ENCODE peak calls at places on chromosomes 16 and 17, in five cellular contexts. S is stomach, G is esophagus squamous epithelium, Y is fibroblast of lung, X is AG04450. E is an unnamed sample. For H3K27me3, the result is how much of the 10 kb centered on the place peaks cover.

GRCh38 chr17:79862771-79863440 is 23.7 kb upstream of the CBX4 start:
- DNase-seq in S (no peak), G (no peak), Y (no peak), X (no peak), E (no peak)

GRCh38 chr16:57871457-57871856 is 69.2 kb upstream of the KIFC3 start:
- DNase-seq in S (no peak), G (no peak), Y (peak), X (no peak), E (no peak)

GRCh38 chr16:71474864-71475263 is 12.8 kb upstream of the ZNF23 start:
- DNase-seq in S (no peak), G (no peak), Y (peak), X (peak), E (no peak)

GRCh38 chr16:67780847-67781547 is 25.4 kb downstream of the RANBP10 start:
- DNase-seq in S (peak), G (no peak), Y (no peak), X (no peak), E (no peak)

GRCh38 chr16:71867934-71868333 is 16.0 kb downstream of the ZNF821 start:
- DNase-seq in S (no peak), G (no peak), Y (no peak), X (no peak), E (no peak)

GRCh38 chr17:79984877-79985276 is 50.8 kb downstream of the TBC1D16 start:
- DNase-seq in S (no peak), G (no peak), Y (no peak), X (no peak), E (no peak)

GRCh38 chr17:18331879-18332278 is 16.8 kb downstream of the SMCR8 start:
- DNase-seq in S (no peak), G (no peak), Y (no peak), X (no peak), E (peak)

GRCh38 chr16:16000685-16001084 is 51.3 kb downstream of the ABCC1 start:
- DNase-seq in S (no peak), G (no peak), Y (no peak), X (no peak), E (no peak)

GRCh38 chr17:39794249-39794970 is 56.7 kb downstream of the GRB7 start:
- DNase-seq in S (peak), G (no peak), Y (no peak), X (no peak), E (peak)

GRCh38 chr16:66878067-66878466 is 2.2 kb upstream of the PDP2 start:
- DNase-seq in S (no peak), G (no peak), Y (peak), X (no peak), E (no peak)

GRCh38 chr17:80316927-80317705 is 56.5 kb downstream of the RNF213 start:
- DNase-seq in S (no peak), G (no peak), Y (no peak), X (no peak), E (no peak)

GRCh38 chr16:55495616-55496289 is 13.1 kb upstream of the LPCAT2 start:
- DNase-seq in S (no peak), G (no peak), Y (peak), X (no peak), E (no peak)

GRCh38 chr16:30186782-30187555 is 3.6 kb downstream of the CORO1A start:
- DNase-seq in S (peak), G (no peak), Y (no peak), X (no peak), E (peak)

GRCh38 chr16:17261197-17261858 is 209.4 kb downstream of the XYLT1 start:
- DNase-seq in S (no peak), G (no peak), Y (no peak), X (no peak), E (no peak)

GRCh38 chr17:65170839-65171238 is 33.7 kb downstream of the RGS9 start:
- DNase-seq in S (peak), G (no peak), Y (peak), X (no peak), E (no peak)

GRCh38 chr17:7862692-7863437 is 5.1 kb downstream of the CYB5D1 start:
- DNase-seq in S (no peak), G (no peak), Y (peak), X (no peak), E (peak)

GRCh38 chr17:18117974-18118632 is 9.5 kb downstream of the MYO15A start:
- DNase-seq in S (no peak), G (no peak), Y (peak), X (no peak), E (no peak)

GRCh38 chr16:84751947-84752346 is 52.1 kb downstream of the USP10 start:
- DNase-seq in S (no peak), G (no peak), Y (no peak), X (no peak), E (no peak)

GRCh38 chr17:81447331-81447933 is 52.2 kb downstream of the BAHCC1 start:
- DNase-seq in S (no peak), G (no peak), Y (no peak), X (no peak), E (no peak)

GRCh38 chr17:55454906-55455474 is 33.4 kb upstream of the MMD start:
- DNase-seq in S (no peak), G (no peak), Y (peak), X (peak), E (no peak)

GRCh38 chr17:60695960-60696359 is 18.3 kb downstream of the BCAS3 start:
- DNase-seq in S (no peak), G (no peak), Y (peak), X (no peak), E (no peak)

GRCh38 chr17:28827672-28828071 is 14.9 kb downstream of the FAM222B start:
- DNase-seq in S (no peak), G (no peak), Y (no peak), X (no peak), E (no peak)

GRCh38 chr17:78342438-78343098 is 17.3 kb downstream of the SOCS3 start:
- DNase-seq in S (no peak), G (no peak), Y (peak), X (no peak), E (no peak)

GRCh38 chr16:81429045-81429521 is 15.5 kb upstream of the CMIP start:
- DNase-seq in S (peak), G (no peak), Y (peak), X (no peak), E (no peak)

GRCh38 chr16:54875443-54875842 is 55.2 kb upstream of the IRX5 start:
- DNase-seq in S (no peak), G (no peak), Y (no peak), X (no peak), E (no peak)

GRCh38 chr17:48373130-48373844 is 56.7 kb downstream of the SKAP1 start:
- DNase-seq in S (no peak), G (no peak), Y (no peak), X (no peak), E (no peak)

GRCh38 chr17:48373882-48374281 is 56.1 kb downstream of the SKAP1 start:
- DNase-seq in S (no peak), G (no peak), Y (no peak), X (no peak), E (no peak)

GRCh38 chr17:48376926-48377325 is 53.1 kb downstream of the SKAP1 start:
- DNase-seq in S (no peak), G (no peak), Y (no peak), X (no peak), E (no peak)

GRCh38 chr17:48374650-48375230 is 55.3 kb downstream of the SKAP1 start:
- DNase-seq in S (peak), G (no peak), Y (no peak), X (no peak), E (no peak)

DNA sequence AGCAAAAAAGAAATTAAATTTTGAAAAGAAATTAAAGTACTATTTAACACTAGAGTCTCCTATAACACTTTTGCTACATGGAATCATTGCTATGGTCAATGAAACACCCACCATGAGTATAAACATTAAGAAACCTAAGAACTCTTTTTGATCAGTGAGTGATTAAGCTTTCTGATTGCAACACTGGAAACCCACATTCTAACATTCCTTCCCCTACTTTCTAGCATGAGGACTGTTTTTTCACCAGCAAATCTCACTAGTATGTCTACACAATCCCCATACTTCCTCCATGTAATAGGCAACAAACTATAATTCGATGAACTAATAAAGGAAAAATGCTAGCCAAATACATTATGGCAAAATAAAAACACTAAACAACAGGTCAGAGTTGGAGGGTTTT is 54.7 kb downstream of the SKAP1 start:
- DNase-seq in S (no peak), G (no peak), Y (peak), X (peak), E (no peak)
- H3K27me3 ChIP-seq in S (under half), G (half or more), Y (under half), X (under half), E (under half)

GRCh38 chr16:79714440-79714839 is 113.9 kb upstream of the MAF start:
- DNase-seq in S (no peak), G (no peak), Y (no peak), X (no peak), E (no peak)

GRCh38 chr16:79713609-79714309 is 113.2 kb upstream of the MAF start:
- DNase-seq in S (no peak), G (no peak), Y (no peak), X (no peak), E (no peak)

GRCh38 chr16:79717324-79717848 is 116.8 kb upstream of the MAF start:
- DNase-seq in S (no peak), G (no peak), Y (no peak), X (no peak), E (no peak)

GRCh38 chr16:79715088-79715487 is 114.6 kb upstream of the MAF start:
- DNase-seq in S (no peak), G (no peak), Y (no peak), X (no peak), E (no peak)

GRCh38 chr16:79716645-79717323 is 116.2 kb upstream of the MAF start:
- DNase-seq in S (no peak), G (no peak), Y (no peak), X (no peak), E (no peak)
- H3K27ac ChIP-seq in S (no peak), G (no peak), Y (no peak), X (no peak), E (no peak)

GRCh38 chr16:68784721-68785120 is 47.6 kb downstream of the CDH1 start:
- DNase-seq in S (no peak), G (no peak), Y (no peak), X (no peak), E (no peak)
- H3K27me3 ChIP-seq in S (under half), G (under half), Y (under half), X (under half), E (under half)

DNA sequence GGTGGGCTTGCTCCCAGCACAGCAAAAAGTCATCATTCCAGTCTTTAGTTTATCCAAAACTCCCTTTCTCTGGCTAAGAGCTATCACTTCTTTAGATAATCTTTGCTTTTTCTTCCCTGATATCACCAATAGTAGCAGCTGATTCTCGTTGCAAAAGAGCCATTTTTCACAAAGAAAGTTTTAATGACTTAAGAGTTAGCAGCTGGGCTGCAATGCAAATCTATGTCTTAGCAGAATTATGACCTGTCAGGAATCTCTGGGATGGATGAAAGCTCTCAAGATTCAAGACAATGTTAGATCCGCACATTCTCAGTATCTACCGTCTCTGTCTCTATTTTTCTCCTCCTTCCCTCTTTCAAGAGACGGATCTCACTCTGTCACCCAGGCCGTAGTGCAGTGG is 53.7 kb downstream of the NXN start:
- DNase-seq in S (no peak), G (no peak), Y (no peak), X (no peak), E (no peak)
- H3K27ac ChIP-seq in S (no peak), G (peak), Y (no peak), X (no peak), E (no peak)

GRCh38 chr17:56936697-56937322 is 23.0 kb upstream of the TRIM25 start:
- DNase-seq in S (no peak), G (no peak), Y (no peak), X (no peak), E (no peak)

GRCh38 chr17:56933868-56934267 is 20.0 kb upstream of the TRIM25 start:
- DNase-seq in S (no peak), G (no peak), Y (no peak), X (no peak), E (no peak)

GRCh38 chr17:56935461-56935860 is 21.6 kb upstream of the TRIM25 start:
- DNase-seq in S (no peak), G (no peak), Y (no peak), X (no peak), E (no peak)

GRCh38 chr17:56933151-56933745 is 19.4 kb upstream of the TRIM25 start:
- DNase-seq in S (no peak), G (no peak), Y (no peak), X (no peak), E (no peak)

DNA sequence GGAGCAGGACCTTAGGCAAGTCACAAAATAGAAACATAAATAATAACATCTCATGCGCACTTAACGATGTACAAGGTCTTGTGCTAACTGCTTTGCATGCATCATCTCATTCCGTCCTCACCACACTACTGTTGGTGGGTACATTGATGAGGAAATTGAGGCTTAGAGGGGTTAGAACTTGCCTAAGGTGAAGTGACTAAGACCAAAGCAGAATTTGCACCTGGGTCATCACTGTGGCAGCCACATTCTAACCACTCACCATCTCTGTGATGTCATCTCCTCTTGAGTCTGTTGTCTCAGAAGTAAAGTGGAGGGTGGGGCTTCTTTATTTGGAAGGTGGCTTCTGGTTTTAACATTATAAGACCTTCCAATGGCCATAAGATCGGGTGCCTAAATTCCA is 20.4 kb upstream of the TRIM25 start:
- DNase-seq in S (no peak), G (no peak), Y (no peak), X (no peak), E (no peak)
- H3K27me3 ChIP-seq in S (under half), G (under half), Y (under half), X (under half), E (under half)